ENCODE peak calls at places on chromosomes 4 and X, in five cellular contexts. Z is mesendoderm, H is mesenchymal stem cell, L is IMR-90, K is H9. Q is an unnamed sample.

GRCh38 chrX:281166-281999 is at the start of gene PLCXD1:
- DNase-seq in L (peak; percentile 36), K (peak; percentile 97), H (peak; percentile 71), Z (peak; percentile 98), Q (peak; percentile 73)

GRCh38 chrX:131067846-131068745 is 9.9 kb downstream of the ARHGAP36 start:
- DNase-seq in Z (no peak), H (no peak), L (no peak), K (peak; percentile 45), Q (no peak)

GRCh38 chr4:145231906-145232700 is 51.7 kb upstream of the OTUD4 start:
- DNase-seq in K (no peak), L (peak; percentile 65), Z (no peak), H (no peak), Q (no peak)

GRCh38 chrX:7614616-7615015 is 228.4 kb upstream of the VCX start:
- DNase-seq in L (no peak), Z (no peak), K (no peak), H (no peak), Q (no peak)

GRCh38 chr4:150215601-150216000 is 137.4 kb downstream of the DCLK2 start:
- DNase-seq in Z (no peak), K (no peak), L (no peak), H (no peak), Q (no peak)

GRCh38 chr4:1368421-1369090 is 21.5 kb downstream of the UVSSA start:
- DNase-seq in Z (no peak), H (no peak), K (peak; percentile 62), L (no peak), Q (no peak)

GRCh38 chrX:154131955-154132354 is 12.1 kb upstream of the OPN1LW start:
- DNase-seq in Z (no peak), L (no peak), H (no peak), K (no peak), Q (no peak)

GRCh38 chrX:2766921-2767320 is 15.1 kb downstream of the XG start:
- DNase-seq in H (peak; percentile 15), K (no peak), L (peak; percentile 8), Z (no peak), Q (no peak)

GRCh38 chrX:38596939-38597338 is 35.6 kb downstream of the TSPAN7 start:
- DNase-seq in H (no peak), K (no peak), L (no peak), Z (no peak), Q (no peak)

GRCh38 chrX:131816551-131817136 is 206.5 kb upstream of the STK26 start:
- DNase-seq in H (no peak), L (peak; percentile 74), K (no peak), Z (no peak), Q (no peak)

GRCh38 chrX:79409657-79410056 is 42.5 kb upstream of the ITM2A start:
- DNase-seq in H (no peak), L (no peak), K (no peak), Z (no peak), Q (no peak)

GRCh38 chr4:175671491-175671934 is 140.6 kb downstream of the GPM6A start:
- DNase-seq in H (no peak), L (no peak), K (peak; percentile 61), Z (peak; percentile 68), Q (peak; percentile 20)

DNA sequence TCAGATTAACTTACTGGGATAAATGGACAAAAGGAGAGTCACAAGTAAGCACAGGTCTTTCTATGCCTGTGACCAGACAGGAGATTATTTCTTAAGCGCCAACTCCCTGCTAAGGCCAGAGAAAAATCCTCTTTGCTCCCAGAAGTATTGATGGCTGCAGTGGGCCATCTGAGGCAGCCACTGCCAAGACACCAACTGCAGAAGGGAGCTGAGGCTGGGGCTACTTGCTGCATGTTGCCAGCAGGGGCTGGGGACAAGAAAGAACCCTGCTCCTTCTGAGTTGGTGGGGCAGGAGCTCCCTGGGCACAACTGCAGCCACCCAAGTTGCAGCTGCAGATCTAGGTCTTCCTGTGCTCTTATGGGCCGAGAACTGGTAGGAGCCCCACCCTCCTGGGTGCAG is 1075.3 kb downstream of the PCDH18 start:
- DNase-seq in Z (no peak), K (no peak), L (no peak), H (no peak), Q (no peak)
- H4K8ac ChIP-seq in Z (no peak overlapping the region), K (no peak overlapping the region), L (no peak overlapping the region), H (no peak overlapping the region), Q (no peak overlapping the region)

DNA sequence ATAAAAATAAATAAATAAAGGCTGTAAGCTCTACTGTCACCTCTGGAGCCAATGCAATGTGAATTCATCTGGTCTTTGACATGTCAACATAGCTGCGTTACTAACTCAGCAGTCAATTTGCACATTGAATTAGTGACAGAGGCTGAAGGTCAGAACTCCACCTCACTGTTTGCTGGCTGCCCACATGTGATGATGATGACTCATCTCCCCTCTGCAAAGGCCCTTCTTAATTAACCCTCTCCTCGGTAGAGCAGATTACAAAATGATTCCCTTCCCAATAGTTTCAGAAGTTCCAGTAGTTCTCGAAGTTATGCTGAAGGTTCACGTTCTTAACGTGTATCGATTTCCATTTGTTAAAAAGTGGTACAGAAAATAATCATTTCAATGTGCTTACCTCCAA is 1626.0 kb upstream of the TENM3 start:
- DNase-seq in K (no peak), L (peak; percentile 1), Z (peak; percentile 83), H (peak; percentile 6), Q (no peak)
- H3K4me2 ChIP-seq in K (no peak overlapping the region), L (no peak overlapping the region), Z (no peak overlapping the region), H (no peak overlapping the region), Q (no peak overlapping the region)

GRCh38 chr4:174283507-174284180 is at the start of the genes CEP44 and FBXO8:
- DNase-seq in L (peak; percentile 78), Z (peak; percentile 88), H (peak; percentile 89), K (peak; percentile 77), Q (peak; percentile 75)
- H4K8ac ChIP-seq in L (peak within 1 kb of the TSS; percentile 99), Z (no peak within 1 kb of the TSS), H (peak within 1 kb of the TSS; percentile 90), K (peak within 1 kb of the TSS; percentile 93), Q (peak within 1 kb of the TSS; percentile 45)

GRCh38 chr4:168141733-168142132 is 49.4 kb downstream of the ANXA10 start:
- DNase-seq in Z (no peak), H (no peak), L (no peak), K (no peak), Q (no peak)

GRCh38 chr4:168139336-168139735 is 47.0 kb downstream of the ANXA10 start:
- DNase-seq in K (no peak), H (peak; percentile 59), Z (no peak), L (peak; percentile 79), Q (no peak)
- H3K4me2 ChIP-seq in K (no peak overlapping the region), H (no peak overlapping the region), Z (no peak overlapping the region), L (no peak overlapping the region), Q (no peak overlapping the region)

GRCh38 chr4:169070071-169070894 is 60.2 kb upstream of the CBR4 start:
- DNase-seq in L (peak; percentile 70), H (peak; percentile 44), Z (peak; percentile 97), K (peak; percentile 85), Q (peak; percentile 23)

GRCh38 chr4:169070895-169071218 is 60.8 kb upstream of the CBR4 start:
- DNase-seq in K (no peak), H (no peak), Z (peak; percentile 32), L (no peak), Q (no peak)

GRCh38 chr4:169071781-169072180 is 61.7 kb upstream of the CBR4 start:
- DNase-seq in L (peak; percentile 20), K (no peak), H (no peak), Z (no peak), Q (no peak)

GRCh38 chr4:169066934-169067333 is 56.9 kb upstream of the CBR4 start:
- DNase-seq in Z (no peak), K (no peak), H (no peak), L (no peak), Q (no peak)

GRCh38 chr4:169068423-169068822 is 58.4 kb upstream of the CBR4 start:
- DNase-seq in Z (no peak), L (no peak), H (no peak), K (peak; percentile 45), Q (no peak)
- H4K8ac ChIP-seq in Z (no peak overlapping the region), L (no peak overlapping the region), H (no peak overlapping the region), K (no peak overlapping the region), Q (peak overlapping the region; percentile 68)

DNA sequence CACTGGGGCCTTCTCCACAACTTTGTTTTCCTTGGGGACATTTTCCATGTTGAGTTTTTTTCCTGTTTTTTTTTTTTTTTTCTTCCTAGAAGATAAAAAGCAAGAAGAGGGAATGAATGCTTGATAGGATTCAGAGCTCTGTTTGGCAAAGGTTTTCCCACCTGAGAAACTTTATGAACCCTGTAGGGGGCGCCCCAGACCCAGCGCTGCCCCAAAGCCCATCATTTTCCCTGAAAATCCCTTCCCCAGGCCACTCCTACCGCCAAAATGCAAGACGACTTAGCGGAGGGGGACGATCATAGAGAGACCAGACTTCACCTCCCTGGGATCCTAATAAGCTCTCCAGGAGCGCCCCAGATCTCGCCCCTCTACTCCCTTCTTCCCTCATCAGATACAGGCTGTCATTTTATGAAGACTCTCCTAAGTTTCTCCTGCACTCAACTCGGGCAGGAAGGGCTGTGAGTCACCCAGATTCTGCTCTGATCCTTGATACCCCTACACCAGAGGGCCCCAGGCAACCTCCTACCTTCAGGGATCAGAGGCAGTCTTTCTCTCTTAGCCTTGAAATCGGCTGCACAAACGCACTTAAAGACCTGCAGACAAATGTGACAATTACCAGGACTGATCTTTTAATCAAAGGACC is 1.4 kb downstream of the BEX5 start:
- DNase-seq in K (peak; percentile 43), H (no peak), Z (peak; percentile 60), L (no peak), Q (no peak)
- H3K4me2 ChIP-seq in K (peak overlapping the region; percentile 92), H (no peak overlapping the region), Z (no peak overlapping the region), L (no peak overlapping the region), Q (peak overlapping the region; percentile 11)

DNA sequence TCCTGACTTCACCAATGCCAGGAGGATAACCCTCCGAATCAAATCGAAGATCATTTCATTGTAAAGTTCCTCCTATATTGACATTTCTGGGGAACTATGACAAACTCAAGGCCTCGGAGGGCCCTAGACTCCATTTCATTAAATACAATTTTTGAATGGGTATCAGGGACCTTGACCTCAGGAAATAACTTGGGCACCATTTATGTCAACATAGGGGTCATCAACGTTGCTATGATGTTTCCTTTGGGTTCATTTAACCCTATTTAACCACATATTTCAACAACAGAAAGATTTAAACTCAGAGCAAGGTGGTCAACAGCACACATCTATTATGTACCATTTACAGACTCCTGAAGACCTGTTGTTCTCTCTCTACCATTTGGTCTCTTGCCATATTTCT is 395.1 kb downstream of the TRIML1 start:
- DNase-seq in H (no peak), Z (no peak), K (no peak), L (no peak), Q (no peak)
- H4K8ac ChIP-seq in H (no peak overlapping the region), Z (no peak overlapping the region), K (no peak overlapping the region), L (no peak overlapping the region), Q (no peak overlapping the region)

GRCh38 chr4:104416725-104417363 is 77.8 kb downstream of the CXXC4 start:
- DNase-seq in L (no peak), H (no peak), Z (peak; percentile 22), K (peak; percentile 41), Q (no peak)
- H3K4me2 ChIP-seq in L (no peak overlapping the region), H (no peak overlapping the region), Z (no peak overlapping the region), K (no peak overlapping the region), Q (no peak overlapping the region)

DNA sequence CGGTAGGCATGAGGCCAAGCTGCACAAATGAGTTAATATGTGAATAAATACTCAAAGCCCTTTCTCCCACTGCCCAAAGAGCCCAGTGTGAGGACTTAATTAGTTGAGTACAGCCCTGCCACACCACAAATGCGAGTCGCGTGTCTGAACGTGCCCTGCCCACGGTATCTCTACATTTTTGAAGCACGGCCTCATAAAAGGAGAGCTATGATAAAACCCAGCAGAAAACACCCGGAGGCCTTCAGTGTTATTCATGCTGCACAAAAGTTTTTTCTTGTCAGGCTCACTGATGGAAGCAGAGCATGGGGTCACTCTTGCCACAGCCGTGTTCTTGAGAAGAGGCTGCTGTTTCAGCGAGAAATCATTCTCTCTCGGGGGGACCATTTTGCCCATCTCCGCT is 88.6 kb downstream of the SORCS2 start:
- DNase-seq in H (no peak), K (no peak), Z (no peak), L (peak; percentile 37), Q (no peak)
- H4K8ac ChIP-seq in H (no peak overlapping the region), K (no peak overlapping the region), Z (no peak overlapping the region), L (no peak overlapping the region), Q (no peak overlapping the region)

Q was measured in neuronal stem cell.